ENCODE peak calls at places on chromosomes 7 and 10, in four cellular contexts. One of them, this sample, is unnamed.
A peak's percentile ranks its signal among the peaks of the same experiment; 100 is the strongest.

GRCh38 chr10:120941468-120941867 is 90.3 kb downstream of the WDR11 start:
- DNase-seq in CD4-positive, alpha-beta memory T cell: no peak
- DNase-seq in ELR: no peak
- DNase-seq in nephron progenitor cell: no peak
- DNase-seq in this sample: no peak

GRCh38 chr10:124928084-124928483 is 13.8 kb upstream of the ZRANB1 start:
- DNase-seq in nephron progenitor cell: no peak
- DNase-seq in CD4-positive, alpha-beta memory T cell: no peak
- DNase-seq in ELR: no peak
- DNase-seq in this sample: no peak

GRCh38 chr10:82252081-82252480 is 377.1 kb downstream of the NRG3 start:
- DNase-seq in CD4-positive, alpha-beta memory T cell: no peak
- DNase-seq in ELR: no peak
- DNase-seq in nephron progenitor cell: no peak
- DNase-seq in this sample: no peak

GRCh38 chr7:513521-514166 is 6.0 kb downstream of the PDGFA start:
- DNase-seq in ELR: peak; percentile 91
- DNase-seq in CD4-positive, alpha-beta memory T cell: no peak
- DNase-seq in nephron progenitor cell: no peak
- DNase-seq in this sample: no peak

GRCh38 chr10:104325436-104326430 is 12.5 kb downstream of the ITPRIP start:
- DNase-seq in nephron progenitor cell: no peak
- DNase-seq in ELR: no peak
- DNase-seq in CD4-positive, alpha-beta memory T cell: no peak
- DNase-seq in this sample: no peak

GRCh38 chr10:4067552-4068254 is 282.7 kb upstream of the KLF6 start:
- DNase-seq in nephron progenitor cell: no peak
- DNase-seq in CD4-positive, alpha-beta memory T cell: no peak
- DNase-seq in ELR: peak; percentile 58
- DNase-seq in this sample: no peak

GRCh38 chr7:38160003-38160571 is 18.0 kb upstream of the STARD3NL start:
- DNase-seq in CD4-positive, alpha-beta memory T cell: no peak
- DNase-seq in nephron progenitor cell: no peak
- DNase-seq in ELR: no peak
- DNase-seq in this sample: no peak

GRCh38 chr10:116306847-116307246 is 17.4 kb upstream of the CCDC172 start:
- DNase-seq in nephron progenitor cell: no peak
- DNase-seq in ELR: no peak
- DNase-seq in CD4-positive, alpha-beta memory T cell: no peak
- DNase-seq in this sample: no peak

GRCh38 chr7:91085175-91085574 is 179.1 kb upstream of the FZD1 start:
- DNase-seq in nephron progenitor cell: no peak
- DNase-seq in CD4-positive, alpha-beta memory T cell: no peak
- DNase-seq in ELR: no peak
- DNase-seq in this sample: no peak

GRCh38 chr10:86821600-86821999 is 65.2 kb downstream of the BMPR1A start:
- DNase-seq in nephron progenitor cell: no peak
- DNase-seq in ELR: peak; percentile 33
- DNase-seq in CD4-positive, alpha-beta memory T cell: no peak
- DNase-seq in this sample: no peak

GRCh38 chr10:31055573-31056251 is 24.0 kb upstream of the ZNF438 start:
- DNase-seq in nephron progenitor cell: no peak
- DNase-seq in CD4-positive, alpha-beta memory T cell: no peak
- DNase-seq in ELR: no peak
- DNase-seq in this sample: no peak

GRCh38 chr7:117582219-117582704 is 102.4 kb downstream of the CFTR start:
- DNase-seq in ELR: peak; percentile 33
- DNase-seq in nephron progenitor cell: no peak
- DNase-seq in CD4-positive, alpha-beta memory T cell: no peak
- DNase-seq in this sample: no peak